ENCODE peak calls at places on chromosomes 1 and 21, in eight cellular contexts. Y, O, F, R, V, N, H and Z are unnamed samples.

GRCh38 chr1:15937146-15937545 is 38.8 kb downstream of the ZBTB17 start:
- DNase-seq in Y (no peak), O (no peak), F (no peak), R (no peak), V (no peak), N (no peak), H (no peak), Z (no peak)

GRCh38 chr1:51314974-51315373 is 15.4 kb downstream of the TTC39A start:
- DNase-seq in Y (no peak), O (no peak), F (no peak), R (no peak), V (no peak), N (no peak), H (no peak), Z (no peak)

GRCh38 chr1:23393706-23394105 is 24.1 kb upstream of the ZNF436 start:
- DNase-seq in Y (no peak), O (peak), F (peak), R (peak), V (peak), N (peak), H (peak), Z (no peak)

GRCh38 chr1:47211796-47212269 is 20.2 kb downstream of the TAL1 start:
- DNase-seq in Y (no peak), O (no peak), F (no peak), R (peak), V (no peak), N (no peak), H (no peak), Z (no peak)

GRCh38 chr21:43277481-43278351 is 108.9 kb downstream of the CRYAA start:
- DNase-seq in Y (no peak), O (no peak), F (no peak), R (no peak), V (no peak), N (peak), H (no peak), Z (no peak)

GRCh38 chr1:63882048-63882704 is 108.4 kb downstream of the ROR1 start:
- DNase-seq in Y (no peak), O (no peak), F (no peak), R (no peak), V (no peak), N (no peak), H (no peak), Z (no peak)

GRCh38 chr1:177023249-177023648 is 141.3 kb downstream of the ASTN1 start:
- DNase-seq in Y (no peak), O (no peak), F (no peak), R (no peak), V (no peak), N (no peak), H (no peak), Z (no peak)

GRCh38 chr1:218397752-218398339 is 52.7 kb downstream of the TGFB2 start:
- DNase-seq in Y (no peak), O (peak), F (no peak), R (peak), V (peak), N (no peak), H (peak), Z (no peak)

GRCh38 chr1:62849031-62849430 is 65.1 kb downstream of the ATG4C start:
- DNase-seq in Y (no peak), O (no peak), F (no peak), R (no peak), V (no peak), N (no peak), H (no peak), Z (no peak)

GRCh38 chr21:35738342-35738961 is 321.9 kb downstream of the SETD4 start:
- DNase-seq in Y (no peak), O (peak), F (no peak), R (no peak), V (peak), N (no peak), H (peak), Z (no peak)

GRCh38 chr1:235735630-235736029 is 86.0 kb upstream of the GNG4 start:
- DNase-seq in Y (no peak), O (no peak), F (no peak), R (peak), V (no peak), N (no peak), H (no peak), Z (no peak)

GRCh38 chr1:100137602-100138001 is 4.6 kb downstream of the TRMT13 start:
- DNase-seq in Y (no peak), O (no peak), F (no peak), R (no peak), V (no peak), N (no peak), H (no peak), Z (no peak)

GRCh38 chr1:48246727-48247126 is 24.2 kb downstream of the SLC5A9 start:
- DNase-seq in Y (no peak), O (no peak), F (no peak), R (no peak), V (no peak), N (peak), H (no peak), Z (no peak)

GRCh38 chr1:247111636-247112478 is 7.7 kb upstream of the ZNF669 start:
- DNase-seq in Y (no peak), O (no peak), F (peak), R (peak), V (peak), N (peak), H (peak), Z (no peak)

GRCh38 chr21:45471229-45472052 is 66.5 kb downstream of the COL18A1 start:
- DNase-seq in Y (no peak), O (peak), F (no peak), R (peak), V (peak), N (no peak), H (peak), Z (no peak)

GRCh38 chr1:175506081-175506480 is 237.3 kb downstream of the TNR start:
- DNase-seq in Y (no peak), O (no peak), F (no peak), R (no peak), V (no peak), N (no peak), H (no peak), Z (no peak)

DNA sequence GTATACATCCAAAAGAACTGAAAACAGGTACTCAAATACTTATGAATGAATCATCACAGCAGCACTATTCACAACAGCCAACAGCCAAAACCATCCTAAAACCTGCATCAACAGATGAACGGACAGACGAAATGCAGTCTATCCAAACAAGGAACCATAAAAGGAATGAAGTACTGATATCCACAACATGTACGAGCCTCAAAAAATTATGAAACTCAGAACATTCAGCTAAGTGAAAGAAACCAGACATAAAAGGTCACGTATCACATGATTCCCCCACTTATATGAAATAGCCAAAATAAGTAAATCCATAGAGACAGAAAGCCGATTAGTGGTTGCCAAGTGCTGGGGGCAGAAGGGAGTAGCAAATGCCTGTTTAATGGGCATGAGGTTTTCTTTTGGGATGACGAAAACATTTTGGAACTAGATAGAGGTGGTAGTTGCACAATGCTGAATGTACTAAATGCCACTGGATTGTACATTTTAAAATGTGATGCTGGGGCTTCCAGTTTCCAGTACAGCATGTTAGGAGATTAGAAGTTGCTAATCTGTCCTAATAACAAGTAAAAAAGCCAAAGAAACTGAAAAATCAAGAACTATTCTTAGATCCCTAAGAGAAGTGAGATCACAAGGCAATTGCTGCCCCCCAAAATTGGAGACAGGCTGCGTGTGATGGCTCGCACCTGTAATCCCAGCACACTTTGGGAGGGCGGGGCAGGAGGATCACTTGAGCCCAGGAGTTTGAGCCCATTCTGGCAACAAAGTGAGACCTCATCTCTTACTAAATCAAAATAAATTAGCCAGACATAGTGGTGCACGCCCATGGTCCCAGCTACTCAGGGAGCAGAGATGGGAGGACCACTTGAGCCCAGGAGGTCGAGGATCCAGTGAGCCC is 25.3 kb downstream of the CLSTN1 start:
- DNase-seq in Y (no peak), O (no peak), F (no peak), R (peak), V (peak), N (no peak), H (peak), Z (no peak)
- H3K4me3 ChIP-seq in Y (peak), O (no peak), F (no peak), R (peak), V (peak), N (no peak), H (no peak), Z (no peak)

GRCh38 chr21:38170283-38170682 is 86.5 kb upstream of the KCNJ15 start:
- DNase-seq in Y (no peak), O (peak), F (no peak), R (peak), V (peak), N (no peak), H (peak), Z (no peak)
- TF ChIP-seq CTCF in Y (peak), O (peak), F (no peak), R (peak), V (peak), N (no peak), H (peak), Z (peak)

GRCh38 chr1:158999301-159000069 is 10.2 kb upstream of the IFI16 start:
- DNase-seq in Y (no peak), O (peak), F (peak), R (peak), V (peak), N (peak), H (peak), Z (no peak)
- H3K4me3 ChIP-seq in Y (peak), O (peak), F (peak), R (peak), V (peak), N (peak), H (peak), Z (no peak)

GRCh38 chr1:210360852-210361477 is 32.3 kb downstream of the HHAT start:
- DNase-seq in Y (no peak), O (peak), F (no peak), R (peak), V (peak), N (no peak), H (peak), Z (no peak)
- TF ChIP-seq CTCF in Y (peak), O (peak), F (no peak), R (peak), V (peak), N (peak), H (peak), Z (peak)

GRCh38 chr1:245094954-245095353 is 59.8 kb upstream of the KIF26B start:
- DNase-seq in Y (no peak), O (no peak), F (no peak), R (no peak), V (no peak), N (peak), H (no peak), Z (no peak)
- H3K4me3 ChIP-seq in Y (no peak), O (no peak), F (no peak), R (no peak), V (no peak), N (no peak), H (no peak), Z (no peak)

GRCh38 chr21:25313891-25314646 is 293.2 kb downstream of the MRPL39 start:
- DNase-seq in Y (no peak), O (peak), F (no peak), R (peak), V (peak), N (no peak), H (peak), Z (no peak)
- TF ChIP-seq CTCF in Y (no peak), O (peak), F (no peak), R (peak), V (peak), N (peak), H (peak), Z (peak)

GRCh38 chr1:153615406-153615805 is 719 bp downstream of the S100A14 start:
- DNase-seq in Y (no peak), O (no peak), F (peak), R (no peak), V (no peak), N (no peak), H (no peak), Z (no peak)
- H3K4me3 ChIP-seq in Y (peak), O (no peak), F (peak), R (no peak), V (no peak), N (no peak), H (no peak), Z (no peak)